ENCODE peak calls at places on chromosome X, in six cellular contexts. S, Y, X, O, C and R are unnamed samples.

GRCh38 chrX:11430266-11430665 is 137.1 kb downstream of the AMELX start:
- DNase-seq in S (no peak), O (no peak), C (no peak), X (no peak), Y (no peak), R (no peak)

GRCh38 chrX:97790850-97791249 is 907.1 kb downstream of the RPA4 start:
- DNase-seq in S (no peak), C (no peak), Y (no peak), O (no peak), X (no peak), R (no peak)

GRCh38 chrX:1424452-1424851 is 28.3 kb downstream of the ASMTL start:
- DNase-seq in Y (no peak), C (no peak), O (no peak), S (no peak), X (no peak), R (no peak)

GRCh38 chrX:83521905-83522304 is 13.8 kb downstream of the POU3F4 start:
- DNase-seq in X (no peak), S (no peak), C (no peak), Y (no peak), O (no peak), R (no peak)

GRCh38 chrX:104315555-104315954 is 60.8 kb upstream of the ESX1 start:
- DNase-seq in X (no peak), S (no peak), Y (no peak), C (no peak), O (no peak), R (no peak)

GRCh38 chrX:19955306-19955705 is 35.6 kb downstream of the BCLAF3 start:
- DNase-seq in X (no peak), O (no peak), Y (no peak), C (no peak), S (no peak), R (no peak)

GRCh38 chrX:68504237-68504636 is 5.4 kb downstream of the YIPF6 start:
- DNase-seq in C (peak; percentile 16), Y (no peak), X (no peak), S (no peak), O (no peak), R (no peak)

GRCh38 chrX:12526296-12526695 is 264.9 kb upstream of the PRPS2 start:
- DNase-seq in X (no peak), C (no peak), O (no peak), Y (no peak), S (no peak), R (no peak)

GRCh38 chrX:54496517-54496852 is 451 bp upstream of the FGD1 start:
- DNase-seq in O (no peak), Y (peak; percentile 31), X (no peak), S (no peak), C (no peak), R (no peak)

GRCh38 chrX:105822138-105823091 is at the start of gene NRK:
- DNase-seq in Y (peak; percentile 76), S (no peak), C (no peak), O (no peak), X (no peak), R (no peak)

GRCh38 chrX:150338615-150339014 is 24.5 kb upstream of the MAMLD1 start:
- DNase-seq in S (no peak), Y (no peak), C (no peak), X (no peak), O (no peak), R (no peak)

GRCh38 chrX:27966492-27966891 is 14.8 kb downstream of the DCAF8L1 start:
- DNase-seq in Y (no peak), C (no peak), O (no peak), S (no peak), X (no peak), R (no peak)

GRCh38 chrX:75303795-75304194 is 29.9 kb downstream of the UPRT start:
- DNase-seq in O (no peak), C (no peak), Y (no peak), S (no peak), X (no peak), R (no peak)

GRCh38 chrX:74925210-74926088 is at the start of gene NEXMIF:
- DNase-seq in S (peak; percentile 38), Y (peak; percentile 20), O (peak; percentile 48), X (peak; percentile 6), C (peak; percentile 45), R (no peak)

GRCh38 chrX:68840256-68840655 is 11.4 kb downstream of the EFNB1 start:
- DNase-seq in S (peak; percentile 4), Y (no peak), X (no peak), C (no peak), O (no peak), R (no peak)

GRCh38 chrX:66672106-66672505 is 33.2 kb upstream of the EDA2R start:
- DNase-seq in S (no peak), X (no peak), C (no peak), Y (no peak), O (no peak), R (no peak)

GRCh38 chrX:34300871-34301270 is 168.8 kb upstream of the FAM47A start:
- DNase-seq in C (no peak), X (peak; percentile 6), S (no peak), Y (no peak), O (no peak), R (no peak)

GRCh38 chrX:135484636-135485289 is 35.7 kb upstream of the INTS6L start:
- DNase-seq in X (peak; percentile 2), Y (no peak), S (no peak), C (no peak), O (no peak), R (no peak)

GRCh38 chrX:46380148-46380752 is 165.0 kb downstream of the ZNF674 start:
- DNase-seq in O (no peak), S (no peak), C (no peak), X (no peak), Y (no peak), R (no peak)

GRCh38 chrX:44876076-44876475 is 3.1 kb downstream of the KDM6A start:
- DNase-seq in C (no peak), Y (no peak), O (no peak), S (no peak), X (no peak), R (no peak)

GRCh38 chrX:55489315-55490009 is at the start of gene USP51:
- DNase-seq in X (no peak), S (peak; percentile 34), Y (peak; percentile 73), O (peak; percentile 42), C (peak; percentile 5), R (peak; percentile 89)

GRCh38 chrX:153688900-153689590 is 1.3 kb downstream of the SLC6A8 start:
- DNase-seq in Y (peak; percentile 34), S (no peak), X (no peak), C (no peak), O (peak; percentile 57), R (no peak)

GRCh38 chrX:39162322-39162721 is 361.1 kb downstream of the MID1IP1 start:
- DNase-seq in C (no peak), O (no peak), Y (peak; percentile 42), X (no peak), S (peak; percentile 57), R (no peak)

GRCh38 chrX:13659057-13659456 is 6.1 kb downstream of the TCEANC start:
- DNase-seq in C (peak; percentile 17), Y (no peak), S (no peak), O (no peak), X (peak; percentile 8), R (no peak)

GRCh38 chrX:151397741-151398070 is 700 bp downstream of the VMA21 start:
- DNase-seq in O (no peak), Y (no peak), C (peak; percentile 4), S (no peak), X (no peak), R (no peak)

GRCh38 chrX:151393514-151393913 is 3.5 kb upstream of the VMA21 start:
- DNase-seq in Y (no peak), X (no peak), O (no peak), C (no peak), S (no peak), R (no peak)

GRCh38 chrX:151398346-151398745 is 1.3 kb downstream of the VMA21 start:
- DNase-seq in S (no peak), C (no peak), X (no peak), O (no peak), Y (no peak), R (no peak)

GRCh38 chrX:151396042-151396826 is 772 bp upstream of the VMA21 start:
- DNase-seq in S (peak; percentile 21), C (no peak), X (peak; percentile 49), O (no peak), Y (peak; percentile 33), R (no peak)

DNA sequence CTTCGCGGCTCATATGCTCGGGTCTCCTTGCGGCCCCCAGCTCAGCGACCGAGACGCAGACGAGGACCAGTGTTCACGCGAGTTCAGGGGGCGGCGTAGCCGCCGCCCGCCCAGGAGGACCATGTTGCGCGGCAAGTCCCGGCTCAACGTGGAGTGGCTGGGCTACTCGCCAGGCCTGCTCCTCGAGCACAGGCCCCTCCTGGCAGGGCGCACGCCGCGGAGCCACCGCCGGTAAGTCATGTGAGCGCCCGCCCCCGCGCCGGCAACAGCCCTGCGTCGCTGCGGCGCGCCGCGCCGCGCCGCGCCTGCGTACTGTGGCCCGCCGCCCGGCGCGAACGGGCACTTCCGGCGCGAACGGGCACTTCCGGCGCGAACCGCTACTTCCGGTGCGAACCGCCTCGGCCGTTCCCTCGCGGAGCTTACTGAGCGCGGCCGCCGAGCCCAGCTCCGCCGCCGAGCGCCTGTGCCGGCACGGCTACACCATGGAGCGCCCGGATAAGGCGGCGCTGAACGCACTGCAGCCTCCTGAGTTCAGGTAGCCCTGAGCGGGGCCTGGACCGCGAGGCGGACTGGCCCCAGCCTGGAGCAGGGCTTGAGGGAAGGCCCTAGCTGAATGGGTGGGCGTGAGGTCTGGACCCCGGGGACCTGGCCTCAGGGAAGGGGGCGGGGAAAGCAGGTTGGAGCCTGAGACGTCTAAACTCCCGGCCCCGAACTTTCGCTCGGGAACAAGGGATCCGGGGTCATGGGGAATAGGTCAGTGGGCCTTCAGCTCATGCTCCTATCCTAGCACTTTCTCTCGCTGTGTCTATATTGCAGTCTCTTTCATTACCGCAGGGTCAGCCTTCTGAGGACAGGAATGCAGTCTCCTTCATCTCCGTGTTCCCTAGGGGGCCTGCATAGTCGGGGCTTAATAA is at the start of gene VMA21:
- DNase-seq in O (peak; percentile 88), Y (peak; percentile 92), X (peak; percentile 64), S (peak; percentile 85), C (peak; percentile 61), R (peak; percentile 92)
- TF ChIP-seq POLR2A in O (no peak), Y (peak; percentile 53), X (peak; percentile 76), S (peak; percentile 57), C (peak; percentile 64), R (no peak)

GRCh38 chrX:112672788-112673560 is 6.8 kb downstream of the LHFPL1 start:
- DNase-seq in O (no peak), C (no peak), Y (no peak), X (no peak), S (no peak), R (no peak)

GRCh38 chrX:112677167-112677566 is 2.6 kb downstream of the LHFPL1 start:
- DNase-seq in S (no peak), Y (no peak), O (no peak), C (no peak), X (no peak), R (no peak)

GRCh38 chrX:112678831-112679230 is 907 bp downstream of the LHFPL1 start:
- DNase-seq in X (no peak), O (no peak), Y (no peak), C (no peak), S (no peak), R (no peak)
- H3K4me1 ChIP-seq in X (no peaks in the 10 kb centered on the region), O (no peaks in the 10 kb centered on the region), Y (no peaks in the 10 kb centered on the region), C (no peaks in the 10 kb centered on the region), S (no peaks in the 10 kb centered on the region), R (peaks cover 4% of the 10 kb centered on the region)

GRCh38 chrX:136880452-136881013 is at the start of gene RBMX:
- DNase-seq in X (peak; percentile 84), Y (peak; percentile 94), S (peak; percentile 92), C (peak; percentile 90), O (peak; percentile 93), R (peak; percentile 95)
- TF ChIP-seq EP300 in X (no peak), Y (no peak), S (no peak), C (no peak), O (no peak), R (no peak)

GRCh38 chrX:8003147-8003883 is 76.1 kb upstream of the PNPLA4 start:
- DNase-seq in X (no peak), Y (no peak), O (no peak), C (no peak), S (no peak), R (no peak)
- TF ChIP-seq POLR2A in X (no peak), Y (no peak), O (no peak), C (no peak), S (no peak), R (no peak)